ENCODE peak calls at places on chromosomes 16 and 17, in four cellular contexts. Y is A549, X is mammary epithelial cell, K is iPS DF 6.9. J is an unnamed sample. For H3K4me1, the result is how much of the 10 kb centered on the place peaks cover.

GRCh38 chr17:33730131-33730530 is 437.0 kb upstream of the ASIC2 start:
- DNase-seq in Y (no peak), X (no peak), K (no peak), J (no peak)

GRCh38 chr17:19338031-19338990 is 24.2 kb downstream of the B9D1 start:
- DNase-seq in Y (peak), X (peak), K (peak), J (no peak)

GRCh38 chr16:23504453-23505179 is 5.7 kb downstream of the GGA2 start:
- DNase-seq in Y (peak), X (peak), K (no peak), J (peak)

GRCh38 chr16:84175351-84176081 is 11.3 kb downstream of the TAF1C start:
- DNase-seq in Y (peak), X (peak), K (peak), J (peak)

GRCh38 chr17:57375770-57376181 is 119.5 kb downstream of the MSI2 start:
- DNase-seq in Y (no peak), X (peak), K (no peak), J (no peak)

GRCh38 chr17:29214215-29215146 is 32.2 kb upstream of the CRYBA1 start:
- DNase-seq in Y (no peak), X (no peak), K (no peak), J (no peak)

GRCh38 chr17:57948555-57949420 is 6.4 kb downstream of the CUEDC1 start:
- DNase-seq in Y (peak), X (peak), K (no peak), J (no peak)

GRCh38 chr17:7846063-7846735 is 8.7 kb upstream of the TMEM88 start:
- DNase-seq in Y (no peak), X (no peak), K (no peak), J (no peak)

GRCh38 chr16:46730126-46730525 is 18.0 kb downstream of the MYLK3 start:
- DNase-seq in Y (no peak), X (no peak), K (no peak), J (no peak)

GRCh38 chr16:28609631-28610594 is at the start of gene SULT1A1:
- DNase-seq in Y (no peak), X (peak), K (no peak), J (no peak)

GRCh38 chr16:50354082-50354481 is 14.7 kb downstream of the BRD7 start:
- DNase-seq in Y (no peak), X (no peak), K (no peak), J (no peak)

GRCh38 chr16:1512174-1512573 is 19.0 kb downstream of the TELO2 start:
- DNase-seq in Y (no peak), X (no peak), K (no peak), J (no peak)

GRCh38 chr16:12881771-12882170 is 19.6 kb upstream of the SHISA9 start:
- DNase-seq in Y (no peak), X (no peak), K (no peak), J (no peak)

GRCh38 chr17:45787044-45787443 is 2.9 kb downstream of the CRHR1 start:
- DNase-seq in Y (no peak), X (peak), K (no peak), J (no peak)

GRCh38 chr16:80775450-80775849 is 28.9 kb downstream of the CDYL2 start:
- DNase-seq in Y (no peak), X (no peak), K (no peak), J (no peak)

GRCh38 chr16:80300876-80301275 is 239.9 kb upstream of the DYNLRB2 start:
- DNase-seq in Y (no peak), X (peak), K (no peak), J (no peak)

GRCh38 chr16:28974007-28974436 is 556 bp upstream of the SPNS1 start:
- DNase-seq in Y (peak), X (peak), K (no peak), J (no peak)

GRCh38 chr16:30927789-30928378 is 4.5 kb downstream of the FBXL19 start:
- DNase-seq in Y (peak), X (peak), K (no peak), J (no peak)

GRCh38 chr16:20359997-20360396 is 7.5 kb upstream of the UMOD start:
- DNase-seq in Y (no peak), X (no peak), K (no peak), J (no peak)

GRCh38 chr17:49924589-49924988 is 44.4 kb upstream of the DLX4 start:
- DNase-seq in Y (no peak), X (no peak), K (no peak), J (no peak)

GRCh38 chr17:28188841-28189263 is 130.1 kb upstream of the TMEM97 start:
- DNase-seq in Y (no peak), X (peak), K (no peak), J (no peak)

GRCh38 chr16:66001432-66001831 is 365.1 kb upstream of the CDH5 start:
- DNase-seq in Y (no peak), X (no peak), K (no peak), J (no peak)

GRCh38 chr17:45296003-45296832 is 20.6 kb downstream of the MAP3K14 start:
- DNase-seq in Y (no peak), X (peak), K (no peak), J (no peak)

GRCh38 chr17:49621420-49621819 is 45.7 kb downstream of the NXPH3 start:
- DNase-seq in Y (no peak), X (no peak), K (no peak), J (no peak)

GRCh38 chr16:53212899-53213235 is 158.1 kb downstream of the CHD9 start:
- DNase-seq in Y (no peak), X (no peak), K (no peak), J (no peak)

GRCh38 chr17:12622726-12623125 is 43.0 kb upstream of the MYOCD start:
- DNase-seq in Y (no peak), X (no peak), K (no peak), J (no peak)

GRCh38 chr17:41547921-41548843 is 20.1 kb upstream of the KRT19 start:
- DNase-seq in Y (peak), X (peak), K (no peak), J (peak)

GRCh38 chr16:70659546-70659945 is 13.2 kb downstream of the IL34 start:
- DNase-seq in Y (no peak), X (no peak), K (no peak), J (no peak)

GRCh38 chr16:66438536-66438935 is 11.4 kb downstream of the BEAN1 start:
- DNase-seq in Y (no peak), X (no peak), K (no peak), J (no peak)

GRCh38 chr16:77434365-77435239 is at the start of gene ADAMTS18:
- DNase-seq in Y (no peak), X (no peak), K (no peak), J (no peak)

GRCh38 chr17:17116406-17116805 is 74.1 kb downstream of the MPRIP start:
- DNase-seq in Y (no peak), X (no peak), K (no peak), J (no peak)
- H3K4me1 ChIP-seq in Y (half or more), X (under half), K (under half), J (under half)

GRCh38 chr16:87062569-87063442 is 254.4 kb downstream of the C16orf95 start:
- DNase-seq in Y (peak), X (peak), K (no peak), J (peak)
- H3K4me1 ChIP-seq in Y (under half), X (under half), K (under half), J (under half)

GRCh38 chr17:48612456-48612853 is 1.6 kb upstream of the HOXB7 start:
- DNase-seq in Y (no peak), X (no peak), K (no peak), J (no peak)

GRCh38 chr17:48610282-48611211 is at the start of gene HOXB7:
- DNase-seq in Y (peak), X (no peak), K (no peak), J (no peak)

GRCh38 chr17:48611681-48612455 is 1.1 kb upstream of the HOXB7 start:
- DNase-seq in Y (peak), X (no peak), K (no peak), J (no peak)

GRCh38 chr17:48609754-48610281 is 999 bp downstream of the HOXB7 start:
- DNase-seq in Y (no peak), X (no peak), K (no peak), J (no peak)

DNA sequence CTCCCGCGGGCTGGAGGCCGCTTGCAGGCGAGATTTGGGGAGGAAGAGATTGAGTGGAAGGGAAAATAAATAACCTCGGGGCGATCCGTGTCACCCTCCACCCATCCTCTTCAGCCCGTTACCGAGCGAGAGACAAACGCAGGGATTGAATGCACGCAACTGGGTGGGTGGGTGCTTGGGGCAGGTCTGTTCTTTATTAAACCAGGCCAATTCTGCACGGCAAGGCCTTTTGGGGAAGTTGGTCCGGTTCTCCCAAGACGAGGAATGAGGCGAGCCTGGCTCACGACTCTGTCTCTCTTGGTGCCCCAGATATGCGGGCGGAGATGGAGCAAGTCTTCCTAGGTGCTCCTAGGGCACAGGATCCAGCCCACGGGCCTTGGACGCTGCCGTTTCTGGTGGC is 396 bp upstream of the HOXB7 start:
- DNase-seq in Y (peak), X (no peak), K (no peak), J (no peak)
- H3K4me1 ChIP-seq in Y (under half), X (under half), K (under half), J (half or more)

GRCh38 chr17:2595736-2596135 is 2.3 kb downstream of the PAFAH1B1 start:
- DNase-seq in Y (no peak), X (no peak), K (no peak), J (no peak)
- H3K4me1 ChIP-seq in Y (under half), X (under half), K (under half), J (under half)

GRCh38 chr17:67211742-67212141 is 33.3 kb downstream of the HELZ start:
- DNase-seq in Y (no peak), X (peak), K (no peak), J (no peak)

GRCh38 chr17:67215991-67216421 is 29.0 kb downstream of the HELZ start:
- DNase-seq in Y (no peak), X (no peak), K (no peak), J (no peak)

GRCh38 chr17:67210915-67211314 is 34.1 kb downstream of the HELZ start:
- DNase-seq in Y (no peak), X (no peak), K (no peak), J (no peak)

GRCh38 chr17:67212716-67213417 is 32.1 kb downstream of the HELZ start:
- DNase-seq in Y (no peak), X (peak), K (no peak), J (no peak)

DNA sequence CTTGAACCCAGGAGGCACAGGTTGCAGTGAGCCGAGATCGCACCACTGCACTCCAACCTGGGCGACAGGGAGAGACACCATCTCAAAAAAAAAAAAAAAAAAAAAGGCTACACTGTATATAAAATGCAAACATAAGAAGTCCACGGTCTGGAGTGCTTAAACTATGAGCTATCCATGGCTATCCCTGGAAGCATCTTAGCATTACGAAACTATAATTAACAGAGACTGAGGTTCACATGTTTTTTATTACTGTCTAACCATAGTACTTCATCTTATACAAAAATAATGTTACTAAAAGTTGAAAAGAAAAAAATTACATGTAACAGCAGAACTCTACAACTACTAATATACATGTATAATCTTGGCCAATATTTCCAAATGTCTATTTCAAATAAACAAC is 32.8 kb downstream of the HELZ start:
- DNase-seq in Y (no peak), X (no peak), K (no peak), J (no peak)
- H3K4me1 ChIP-seq in Y (under half), X (under half), K (under half), J (under half)

GRCh38 chr16:22372882-22373661 is 1.3 kb downstream of the CDR2 start:
- DNase-seq in Y (no peak), X (no peak), K (no peak), J (no peak)
- H3K4me1 ChIP-seq in Y (half or more), X (half or more), K (under half), J (under half)

J was measured in Panc1.